ENCODE peak calls at places on chromosome 22, in four cellular contexts. I, F, X and W are unnamed samples.

GRCh38 chr22:37566329-37566837 is 6.1 kb downstream of the CDC42EP1 start:
- DNase-seq in I (peak; percentile 43), F (no peak), X (no peak), W (no peak)

GRCh38 chr22:37254867-37255233 is 10.8 kb upstream of the RAC2 start:
- DNase-seq in I (no peak), F (no peak), X (no peak), W (no peak)

GRCh38 chr22:25650834-25651233 is 86.4 kb downstream of the GRK3 start:
- DNase-seq in I (no peak), F (no peak), X (no peak), W (no peak)

GRCh38 chr22:29096736-29097669 is 24.2 kb downstream of the KREMEN1 start:
- DNase-seq in I (no peak), F (no peak), X (no peak), W (no peak)

GRCh38 chr22:23767673-23768548 is at the start of gene CHCHD10:
- DNase-seq in I (peak; percentile 90), F (peak; percentile 91), X (peak; percentile 31), W (peak; percentile 62)

GRCh38 chr22:20951932-20952380 is 15.1 kb upstream of the AIFM3 start:
- DNase-seq in I (no peak), F (peak; percentile 61), X (no peak), W (no peak)

GRCh38 chr22:37012956-37013355 is 6.3 kb downstream of the TST start:
- DNase-seq in I (no peak), F (no peak), X (no peak), W (no peak)

GRCh38 chr22:26669060-26669481 is 11.7 kb downstream of the MIAT start:
- DNase-seq in I (no peak), F (peak; percentile 46), X (no peak), W (no peak)

DNA sequence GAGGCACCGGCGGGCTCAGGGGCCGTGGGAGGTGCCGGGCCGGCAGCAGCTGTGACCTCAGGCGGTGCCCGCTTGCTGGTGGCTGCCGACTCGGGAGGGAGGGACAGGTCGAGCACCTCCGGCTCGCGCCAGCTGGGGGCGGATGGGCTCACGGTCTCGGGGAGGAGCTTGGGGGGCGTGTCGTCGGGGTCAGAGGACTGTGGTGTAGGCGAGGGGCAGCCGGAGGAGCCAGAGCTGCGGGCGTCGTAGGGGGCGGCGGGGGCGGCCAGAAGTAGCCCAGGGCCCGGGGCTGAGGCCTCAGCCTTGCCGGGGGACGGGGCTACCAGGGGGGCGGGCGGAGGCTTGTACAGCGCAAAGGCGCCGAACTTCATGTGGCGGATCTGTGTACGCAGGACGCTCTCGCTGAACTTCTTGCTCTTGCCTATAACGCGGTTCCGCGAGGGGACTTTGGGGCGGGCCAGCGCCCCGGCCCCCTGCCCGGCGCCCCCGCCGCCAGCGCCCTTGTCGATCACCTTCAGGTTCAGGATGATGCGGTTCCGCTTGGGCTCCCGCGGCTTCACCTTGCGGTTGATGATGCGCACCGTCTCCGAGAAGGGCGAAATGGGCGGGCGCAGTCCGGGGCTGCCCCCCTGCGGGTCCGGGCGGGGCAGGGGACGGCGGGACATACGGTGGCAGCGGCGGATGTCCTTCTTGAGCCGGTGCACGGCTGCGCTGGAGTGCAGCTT is 5.5 kb downstream of the CBX6 start:
- DNase-seq in I (peak; percentile 47), F (peak; percentile 51), X (no peak), W (no peak)
- TF ChIP-seq CTCF in I (no peak), F (no peak), X (no peak), W (no peak)

GRCh38 chr22:19580291-19580890 is 56.2 kb upstream of the CLDN5 start:
- DNase-seq in I (no peak), F (no peak), X (no peak), W (no peak)
- TF ChIP-seq CTCF in I (no peak), F (no peak), X (no peak), W (no peak)

DNA sequence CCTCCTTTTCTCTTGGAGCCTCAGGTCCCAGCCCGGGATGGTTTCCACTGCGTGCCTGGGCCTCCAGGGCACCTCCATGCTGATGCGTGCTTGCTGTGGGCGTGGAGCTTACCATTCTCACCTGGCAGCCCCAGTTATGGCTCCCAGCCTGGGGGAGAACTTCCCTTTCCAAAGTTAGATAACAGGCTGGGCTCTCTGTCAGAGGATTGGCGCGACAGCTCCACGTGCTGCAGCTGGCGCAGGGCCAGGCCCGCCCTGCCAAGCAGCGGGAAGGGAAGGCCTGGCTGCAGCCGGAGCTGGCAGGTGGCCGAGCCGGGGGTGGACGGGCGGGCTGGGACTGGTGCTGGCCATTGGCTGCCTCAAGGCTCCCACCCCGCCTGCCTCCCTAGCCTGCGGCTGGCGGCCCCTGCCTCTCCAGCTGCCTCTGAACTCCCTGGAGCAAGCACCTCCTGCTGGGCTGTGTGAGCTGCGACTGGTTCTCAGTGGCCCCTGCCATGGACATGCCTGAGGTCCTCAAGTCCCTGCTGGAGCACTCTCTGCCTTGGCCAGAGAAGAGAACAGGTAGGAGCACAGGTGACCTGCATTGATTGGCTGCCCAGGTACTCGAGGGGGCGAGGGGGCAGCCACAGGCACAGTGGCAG is 14.6 kb upstream of the TEF start:
- DNase-seq in I (peak; percentile 99), F (peak; percentile 93), X (peak; percentile 81), W (peak; percentile 95)
- TF ChIP-seq CTCF in I (peak; percentile 50), F (peak; percentile 44), X (peak; percentile 42), W (no peak)

GRCh38 chr22:48574776-48575566 is 1252.7 kb downstream of the BRD1 start:
- DNase-seq in I (peak; percentile 80), F (peak; percentile 89), X (no peak), W (peak; percentile 62)
- TF ChIP-seq CTCF in I (peak; percentile 54), F (peak; percentile 61), X (peak; percentile 46), W (peak; percentile 51)

GRCh38 chr22:44702479-44703219 is 645 bp downstream of the PRR5 start:
- DNase-seq in I (peak; percentile 61), F (peak; percentile 81), X (no peak), W (no peak)
- TF ChIP-seq CTCF in I (no peak), F (peak; percentile 27), X (no peak), W (no peak)